ENCODE peak calls at places on chromosomes 4 and X, in five cellular contexts. F is WTC11, U is OCI-LY7, G is SIG-M5, Y is NCI-H2171 treated with DMSO at 0.1 percent for 48 hours. D is an unnamed sample.

GRCh38 chrX:118603981-118604380 is 108.4 kb downstream of the DOCK11 start:
- DNase-seq in F (peak), U (peak), G (no peak), Y (peak), D (peak)

GRCh38 chr4:106358899-106359298 is 9.7 kb downstream of the GIMD1 start:
- DNase-seq in F (no peak), U (no peak), G (no peak), Y (no peak), D (no peak)

GRCh38 chrX:1462596-1463251 is 10.0 kb upstream of the ASMTL start:
- DNase-seq in F (no peak), U (no peak), G (no peak), Y (no peak), D (no peak)

GRCh38 chrX:146707781-146708180 is 101.8 kb upstream of the CXorf51B start:
- DNase-seq in F (no peak), U (no peak), G (no peak), Y (no peak), D (no peak)

GRCh38 chr4:113404167-113404571 is 354.7 kb downstream of the ANK2 start:
- DNase-seq in F (no peak), U (no peak), G (no peak), Y (no peak), D (no peak)

GRCh38 chr4:174119818-174120217 is 163.6 kb downstream of the FBXO8 start:
- DNase-seq in F (no peak), U (no peak), G (no peak), Y (no peak), D (no peak)

GRCh38 chr4:23171971-23172370 is 479.2 kb downstream of the GBA3 start:
- DNase-seq in F (no peak), U (no peak), G (no peak), Y (no peak), D (no peak)

GRCh38 chrX:41118156-41118555 is 32.9 kb downstream of the USP9X start:
- DNase-seq in F (no peak), U (no peak), G (no peak), Y (no peak), D (no peak)

GRCh38 chrX:155237719-155238118 is 21.5 kb downstream of the VBP1 start:
- DNase-seq in F (no peak), U (no peak), G (no peak), Y (no peak), D (no peak)

GRCh38 chrX:16643160-16643559 is 6.8 kb upstream of the S100G start:
- DNase-seq in F (no peak), U (no peak), G (no peak), Y (no peak), D (no peak)

GRCh38 chrX:13376857-13377441 is 57.1 kb upstream of the ATXN3L start:
- DNase-seq in F (no peak), U (no peak), G (no peak), Y (peak), D (peak)